ENCODE peak calls at places on chromosomes 5 and 9, in eight cellular contexts. K is activated T-cell treated with anti-CD3 and anti-CD28 coated beads for 1 hour; V is effector CD4-positive, alpha-beta T cell; Q is neural crest cell; U is GOT3; Y is KBM-7; C is astrocyte of the spinal cord; X is brain microvascular endothelial cell. T is an unnamed sample.

GRCh38 chr5:141636106-141636412 is 590 bp downstream of the HDAC3 start:
- DNase-seq in K (no peak), V (no peak), Q (no peak), U (no peak), Y (peak; percentile 22), C (no peak), X (no peak), T (no peak)

GRCh38 chr5:124751031-124751430 is 4.6 kb upstream of the ZNF608 start:
- DNase-seq in K (no peak), V (no peak), Q (no peak), U (no peak), Y (no peak), C (no peak), X (no peak), T (no peak)

GRCh38 chr5:14413331-14413750 is 168.3 kb upstream of the OTULINL start:
- DNase-seq in K (peak; percentile 19), V (peak; percentile 44), Q (no peak), U (no peak), Y (no peak), C (peak; percentile 89), X (peak; percentile 56), T (no peak)

GRCh38 chr5:144195443-144195842 is 24.8 kb downstream of the KCTD16 start:
- DNase-seq in K (no peak), V (no peak), Q (no peak), U (no peak), Y (no peak), C (no peak), X (no peak), T (no peak)

GRCh38 chr9:120477534-120478001 is 102.4 kb downstream of the CDK5RAP2 start:
- DNase-seq in K (no peak), V (no peak), Q (peak; percentile 53), U (peak; percentile 11), Y (peak; percentile 59), C (peak; percentile 90), X (peak; percentile 82), T (peak; percentile 14)

GRCh38 chr5:35354751-35355150 is 124.5 kb upstream of the PRLR start:
- DNase-seq in K (no peak), V (no peak), Q (no peak), U (no peak), Y (no peak), C (no peak), X (no peak), T (no peak)

GRCh38 chr5:162768962-162769464 is 668.4 kb upstream of the CCNG1 start:
- DNase-seq in K (no peak), V (no peak), Q (no peak), U (no peak), Y (no peak), C (no peak), X (no peak), T (no peak)

GRCh38 chr5:65305913-65306312 is 175.8 kb downstream of the ADAMTS6 start:
- DNase-seq in K (no peak), V (no peak), Q (no peak), U (no peak), Y (no peak), C (no peak), X (peak; percentile 56), T (no peak)